ENCODE peak calls at places on chromosome 6, in six cellular contexts. L is SJSA1; H is PC-3; G is naive thymus-derived CD8-positive, alpha-beta T cell; K is G401; B is endothelial cell. R is an unnamed sample.

GRCh38 chr6:24504642-24505586 is 10.1 kb downstream of the ALDH5A1 start:
- DNase-seq in K (no peak), G (no peak), H (peak; percentile 80), L (no peak), B (no peak), R (no peak)

GRCh38 chr6:3258720-3259490 is at the start of gene PSMG4:
- DNase-seq in L (peak; percentile 95), H (peak; percentile 88), B (peak; percentile 98), K (peak; percentile 90), G (peak; percentile 82), R (peak; percentile 97)

GRCh38 chr6:28587011-28587745 is 61.5 kb downstream of the GPX5 start:
- DNase-seq in G (peak; percentile 64), H (peak; percentile 85), B (peak; percentile 33), L (no peak), K (peak; percentile 93), R (peak; percentile 89)

GRCh38 chr6:25476126-25476525 is 175.9 kb upstream of the SCGN start:
- DNase-seq in K (no peak), L (peak; percentile 56), B (no peak), G (no peak), H (peak; percentile 82), R (peak; percentile 75)

GRCh38 chr6:26218824-26219223 is 131.6 kb downstream of the HFE start:
- DNase-seq in L (no peak), H (no peak), K (no peak), G (no peak), B (no peak), R (no peak)

GRCh38 chr6:21219241-21219640 is 374.3 kb upstream of the SOX4 start:
- DNase-seq in H (no peak), K (no peak), G (no peak), B (no peak), L (no peak), R (peak; percentile 23)

GRCh38 chr6:12137480-12137879 is 125.4 kb downstream of the HIVEP1 start:
- DNase-seq in B (no peak), L (peak; percentile 64), H (peak; percentile 78), G (no peak), K (peak; percentile 40), R (peak; percentile 89)

GRCh38 chr6:46748940-46749503 is 2.3 kb downstream of the ANKRD66 start:
- DNase-seq in H (no peak), K (no peak), B (no peak), L (no peak), G (no peak), R (no peak)

GRCh38 chr6:169937389-169938261 is 186.2 kb downstream of the ERMARD start:
- DNase-seq in G (no peak), B (no peak), K (no peak), H (no peak), L (no peak), R (no peak)

GRCh38 chr6:79861023-79861422 is 86.3 kb downstream of the ELOVL4 start:
- DNase-seq in G (no peak), H (no peak), L (no peak), K (no peak), B (no peak), R (no peak)